ENCODE peak calls at places on chromosomes 12 and 14, in five cellular contexts. H is K562, P is ovary, S is adrenal gland, X is IMR-90. J is an unnamed sample.

GRCh38 chr12:50390284-50390683 is 6.1 kb downstream of the FAM186A start:
- DNase-seq in H (no peak), P (no peak), S (peak), X (peak), J (no peak)

GRCh38 chr14:70919774-70920173 is 12.5 kb downstream of the PCNX1 start:
- DNase-seq in H (no peak), P (no peak), S (no peak), X (peak), J (no peak)

GRCh38 chr12:80321653-80322052 is 122.4 kb upstream of the PTPRQ start:
- DNase-seq in H (no peak), P (no peak), S (no peak), X (peak), J (no peak)

GRCh38 chr12:119512772-119513497 is 80.6 kb upstream of the TMEM233 start:
- DNase-seq in H (peak), P (no peak), S (peak), X (no peak), J (peak)

GRCh38 chr12:93086288-93086727 is 157.2 kb upstream of the EEA1 start:
- DNase-seq in H (no peak), P (no peak), S (no peak), X (no peak), J (no peak)

GRCh38 chr12:72230589-72230988 is 41.6 kb upstream of the TRHDE start:
- DNase-seq in H (no peak), P (no peak), S (no peak), X (peak), J (no peak)

GRCh38 chr14:79134346-79134745 is 964.2 kb downstream of the NRXN3 start:
- DNase-seq in H (no peak), P (no peak), S (no peak), X (no peak), J (no peak)

GRCh38 chr12:130468186-130468585 is 130.5 kb downstream of the PIWIL1 start:
- DNase-seq in H (no peak), P (no peak), S (no peak), X (no peak), J (no peak)

GRCh38 chr12:121992059-121992879 is 29.4 kb upstream of the BCL7A start:
- DNase-seq in H (no peak), P (no peak), S (peak), X (peak), J (no peak)

GRCh38 chr12:127888948-127889347 is 378.0 kb upstream of the TMEM132C start:
- DNase-seq in H (no peak), P (no peak), S (peak), X (no peak), J (no peak)

GRCh38 chr12:49476091-49476490 is 62.7 kb upstream of the KCNH3 start:
- DNase-seq in H (no peak), P (no peak), S (no peak), X (no peak), J (no peak)

GRCh38 chr12:4809449-4810218 is 89.4 kb downstream of the GALNT8 start:
- DNase-seq in H (no peak), P (no peak), S (no peak), X (no peak), J (no peak)

DNA sequence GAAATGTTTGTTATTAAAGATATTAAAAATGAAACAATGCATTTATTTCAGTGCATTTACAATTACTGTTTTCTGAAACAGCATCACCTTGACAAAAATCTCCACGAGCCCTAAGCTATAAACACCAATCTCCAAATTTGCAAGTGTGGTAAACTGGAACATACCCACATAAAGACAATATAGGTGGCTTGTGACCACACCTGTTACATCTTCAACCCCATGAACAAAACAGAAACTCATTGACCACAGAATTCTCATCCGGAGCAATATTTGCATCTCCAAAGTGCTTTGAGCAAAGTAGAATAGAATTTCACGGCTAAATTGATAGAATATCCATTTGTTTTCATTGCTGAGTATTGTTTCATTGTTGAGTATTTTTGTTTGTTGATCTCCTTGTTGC is 375.2 kb upstream of the FLRT2 start:
- DNase-seq in H (no peak), P (no peak), S (no peak), X (no peak), J (no peak)
- TF ChIP-seq POLR2A in H (no peak), P (no peak), S (no peak), X (no peak), J (no peak)

GRCh38 chr12:53234236-53234635 is 2.2 kb upstream of the RARG start:
- DNase-seq in H (peak), P (no peak), S (no peak), X (no peak), J (no peak)

GRCh38 chr12:53230971-53231858 is 794 bp downstream of the RARG start:
- DNase-seq in H (no peak), P (no peak), S (no peak), X (no peak), J (no peak)

GRCh38 chr12:53233671-53234091 is 1.7 kb upstream of the RARG start:
- DNase-seq in H (peak), P (no peak), S (no peak), X (no peak), J (no peak)

GRCh38 chr12:53232641-53233538 is 881 bp upstream of the RARG start:
- DNase-seq in H (peak), P (peak), S (peak), X (no peak), J (peak)

DNA sequence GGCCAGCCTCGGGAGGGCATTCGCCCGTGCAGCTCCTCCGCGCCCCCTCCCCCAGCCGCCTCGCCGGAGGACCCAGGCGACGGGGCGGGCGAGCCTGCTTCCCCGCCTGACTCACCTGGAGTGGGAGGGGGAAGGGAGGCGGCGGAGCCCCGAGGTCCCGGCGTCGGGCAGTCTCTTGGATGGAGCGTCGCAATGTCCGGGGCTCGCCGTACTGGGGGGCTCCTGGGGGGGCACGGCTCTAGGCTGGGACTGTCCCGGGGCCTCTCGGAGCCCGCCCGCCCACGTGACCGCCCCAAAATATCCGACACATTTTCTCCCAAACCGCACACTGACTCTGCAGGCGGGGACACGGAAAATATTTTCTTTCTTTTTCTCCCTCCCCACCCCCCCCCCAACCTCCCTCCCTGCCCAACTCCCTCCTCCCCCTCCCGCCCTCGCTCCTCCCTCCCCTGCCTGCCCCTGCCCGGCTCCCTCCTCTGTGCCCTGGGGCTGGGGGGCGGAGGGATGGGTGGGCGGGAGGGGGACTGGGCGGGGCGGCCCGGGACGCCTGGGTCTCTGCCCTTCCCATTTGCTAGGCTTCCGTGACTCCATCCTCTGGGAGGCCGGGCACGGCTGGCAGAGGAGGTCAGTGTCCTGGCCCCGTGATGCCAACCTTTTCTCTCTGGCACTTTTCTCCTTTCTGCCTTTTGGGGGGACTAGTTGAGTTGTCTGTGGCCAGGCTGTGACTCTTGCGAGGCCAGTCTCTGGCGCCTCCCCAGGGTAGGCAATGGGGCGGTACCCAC is at the start of gene RARG:
- DNase-seq in H (peak), P (peak), S (peak), X (no peak), J (no peak)
- TF ChIP-seq POLR2A in H (no peak), P (no peak), S (no peak), X (no peak), J (no peak)

GRCh38 chr14:100236873-100237272 is 2.1 kb upstream of the YY1 start:
- DNase-seq in H (no peak), P (no peak), S (no peak), X (no peak), J (no peak)

GRCh38 chr14:100238419-100239199 is at the start of gene YY1:
- DNase-seq in H (peak), P (peak), S (peak), X (peak), J (peak)

GRCh38 chr14:100239840-100240724 is 1.1 kb downstream of the YY1 start:
- DNase-seq in H (peak), P (peak), S (peak), X (peak), J (peak)

GRCh38 chr14:100239200-100239839 is 376 bp downstream of the YY1 start:
- DNase-seq in H (peak), P (peak), S (no peak), X (no peak), J (peak)

DNA sequence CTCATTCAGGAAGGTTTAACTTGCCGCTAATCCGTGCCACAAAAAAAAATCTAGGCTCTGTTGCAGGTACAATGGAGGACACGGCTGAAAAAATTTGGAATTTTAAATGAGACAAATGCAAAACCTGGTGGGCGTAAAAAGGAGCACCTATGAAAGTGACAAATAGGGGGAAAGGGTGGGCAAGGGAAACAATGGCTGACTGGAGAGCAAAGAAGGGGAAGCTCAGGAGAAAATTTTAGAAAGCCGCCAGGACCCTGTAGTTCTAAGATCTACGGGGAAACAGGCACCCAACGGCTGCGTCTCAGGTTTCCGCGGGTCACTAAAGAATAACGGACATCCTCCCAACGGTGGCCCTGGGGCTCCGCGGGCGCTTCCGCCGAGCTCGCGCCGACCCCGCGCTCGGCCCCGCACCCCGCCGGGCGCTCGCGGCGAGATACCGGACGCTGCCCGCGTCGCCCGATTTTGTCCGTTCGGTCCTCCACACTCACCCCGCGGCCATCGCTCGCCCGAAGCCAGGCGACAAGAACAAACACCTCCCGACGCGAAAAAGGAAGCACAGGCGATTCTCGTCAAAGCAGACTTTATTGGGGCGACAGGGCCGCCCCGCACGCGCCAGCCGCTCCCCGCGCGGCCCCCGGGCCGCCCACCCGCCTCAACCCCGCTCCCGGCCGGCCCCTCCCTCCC is 1.1 kb upstream of the YY1 start:
- DNase-seq in H (no peak), P (no peak), S (peak), X (peak), J (peak)
- TF ChIP-seq POLR2A in H (no peak), P (no peak), S (no peak), X (no peak), J (no peak)

GRCh38 chr14:61563162-61563511 is 132.2 kb upstream of the HIF1A start:
- DNase-seq in H (no peak), P (no peak), S (no peak), X (no peak), J (no peak)

GRCh38 chr14:61561144-61561543 is 134.2 kb upstream of the HIF1A start:
- DNase-seq in H (no peak), P (no peak), S (no peak), X (peak), J (no peak)

GRCh38 chr14:61560323-61560722 is 135.0 kb upstream of the HIF1A start:
- DNase-seq in H (no peak), P (no peak), S (no peak), X (peak), J (no peak)

GRCh38 chr14:61562321-61563161 is 132.8 kb upstream of the HIF1A start:
- DNase-seq in H (peak), P (no peak), S (peak), X (peak), J (peak)

DNA sequence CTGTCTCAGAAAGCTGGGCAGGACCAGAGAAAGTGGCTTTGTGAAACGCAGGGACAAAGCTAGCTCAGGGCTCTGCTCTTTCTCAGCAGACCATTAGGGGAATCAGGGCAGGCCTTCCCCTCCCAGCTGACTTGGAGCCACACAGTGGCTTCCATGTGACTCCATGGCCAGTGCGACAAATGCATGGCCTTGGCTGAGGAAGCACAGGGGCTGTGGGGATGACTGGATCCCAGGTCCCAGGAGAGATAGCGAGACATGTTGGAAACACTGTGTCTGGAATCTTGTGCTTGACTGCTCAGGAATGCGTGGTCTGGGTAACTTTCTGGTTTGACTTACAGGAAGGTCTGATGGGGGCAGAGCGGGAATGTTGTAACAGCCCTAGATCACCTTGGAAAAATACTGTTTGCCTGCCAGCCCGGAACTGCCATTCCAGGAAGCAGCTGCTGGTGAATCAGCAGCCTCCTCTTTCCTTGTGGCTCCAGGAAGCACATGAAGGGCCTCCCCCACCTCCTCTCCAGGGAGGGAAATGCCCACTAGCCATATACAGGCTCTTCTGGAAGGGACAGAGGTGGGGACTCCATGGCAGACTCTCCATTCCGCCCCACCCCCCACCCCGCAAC is 133.5 kb upstream of the HIF1A start:
- DNase-seq in H (peak), P (peak), S (peak), X (peak), J (no peak)
- TF ChIP-seq POLR2A in H (no peak), P (no peak), S (no peak), X (peak), J (no peak)

GRCh38 chr14:24674204-24674970 is 40.4 kb upstream of the GZMB start:
- DNase-seq in H (no peak), P (no peak), S (no peak), X (no peak), J (no peak)
- TF ChIP-seq POLR2A in H (no peak), P (no peak), S (no peak), X (no peak), J (no peak)

GRCh38 chr12:25280082-25280481 is 29.4 kb upstream of the KRAS start:
- DNase-seq in H (no peak), P (no peak), S (no peak), X (no peak), J (no peak)
- TF ChIP-seq POLR2A in H (no peak), P (no peak), S (no peak), X (no peak), J (no peak)

GRCh38 chr12:57127710-57128518 is at the start of gene LRP1:
- DNase-seq in H (peak), P (peak), S (peak), X (peak), J (peak)
- TF ChIP-seq POLR2A in H (no peak), P (peak), S (no peak), X (no peak), J (no peak)

DNA sequence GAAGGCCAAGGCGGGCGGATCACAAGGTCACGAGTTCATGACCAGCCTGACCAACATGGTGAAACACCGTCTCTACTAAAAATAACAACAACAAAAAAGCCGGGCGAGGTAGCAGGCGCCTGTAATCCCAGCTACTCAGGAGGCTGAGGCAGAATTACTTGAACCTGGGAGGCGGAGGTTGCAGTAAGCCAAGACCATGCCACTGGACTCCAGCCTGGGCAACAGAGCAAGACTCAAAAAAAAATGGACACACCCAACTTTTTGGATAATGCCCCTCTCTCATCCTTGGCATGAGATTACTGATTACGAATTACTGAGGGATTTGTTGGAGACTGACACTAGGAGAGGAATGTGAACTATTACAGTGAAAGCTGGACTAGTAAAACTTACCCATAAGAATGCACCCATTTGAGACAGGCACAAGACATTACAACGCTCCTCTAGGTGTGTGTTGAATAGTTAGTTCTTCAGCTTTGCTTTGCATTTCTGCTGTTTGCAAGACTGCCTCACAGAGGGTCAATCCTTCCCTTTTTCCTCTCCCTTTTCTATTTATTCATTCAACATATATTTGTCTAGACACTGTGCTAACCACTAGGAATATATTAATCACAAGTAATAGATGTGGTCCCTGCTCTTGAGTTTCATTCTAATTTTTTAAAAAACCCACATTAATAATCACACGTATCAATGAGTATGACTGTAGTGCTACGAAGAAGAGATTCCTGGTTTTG is 46.0 kb upstream of the OR5AU1 start:
- DNase-seq in H (no peak), P (no peak), S (peak), X (no peak), J (no peak)
- TF ChIP-seq POLR2A in H (peak), P (no peak), S (no peak), X (no peak), J (no peak)

GRCh38 chr12:31589896-31590729 is 823 bp downstream of the DENND5B start:
- DNase-seq in H (peak), P (peak), S (peak), X (peak), J (peak)
- TF ChIP-seq POLR2A in H (peak), P (peak), S (no peak), X (peak), J (peak)